ENCODE peak calls at places on chromosomes 11 and 22, in five cellular contexts. G is G401, S is uterus, O is SJSA1, Z is left lung. P is an unnamed sample.
A peak's percentile ranks its signal among the peaks of the same experiment; 100 is the strongest.

GRCh38 chr11:96072592-96072991 is 148.7 kb upstream of the MTMR2 start:
- DNase-seq in G (no peak), O (no peak), S (no peak), Z (no peak), P (no peak)

GRCh38 chr11:85590848-85591483 is 36.2 kb downstream of the DLG2 start:
- DNase-seq in G (peak; percentile 41), Z (no peak), S (no peak), O (no peak), P (no peak)

GRCh38 chr11:117378966-117379865 is 51.6 kb downstream of the CEP164 start:
- DNase-seq in S (no peak), O (no peak), Z (no peak), G (peak; percentile 96), P (no peak)

GRCh38 chr11:63558459-63559157 is 4.6 kb downstream of the PLAAT2 start:
- DNase-seq in G (no peak), S (no peak), Z (no peak), O (no peak), P (no peak)

GRCh38 chr11:119410501-119410900 is 12.5 kb downstream of the THY1 start:
- DNase-seq in Z (no peak), O (no peak), G (no peak), S (no peak), P (no peak)

GRCh38 chr11:64245401-64245796 is 1.3 kb downstream of the PPP1R14B start:
- DNase-seq in G (no peak), Z (peak; percentile 80), O (no peak), S (peak; percentile 60), P (no peak)

GRCh38 chr11:2210366-2211112 is 38.9 kb upstream of the TH start:
- DNase-seq in Z (peak; percentile 54), G (no peak), O (peak; percentile 43), S (peak; percentile 9), P (peak; percentile 61)

GRCh38 chr11:61011239-61011870 is 39.9 kb downstream of the CD6 start:
- DNase-seq in O (no peak), S (no peak), Z (no peak), G (no peak), P (no peak)

GRCh38 chr11:115670538-115671200 is 166.5 kb upstream of the CADM1 start:
- DNase-seq in O (no peak), S (no peak), G (no peak), Z (no peak), P (no peak)

GRCh38 chr11:34417203-34417602 is 21.5 kb upstream of the CAT start:
- DNase-seq in S (no peak), G (no peak), Z (no peak), O (no peak), P (no peak)

GRCh38 chr11:133541331-133542095 is 9.2 kb upstream of the OPCML start:
- DNase-seq in Z (no peak), G (no peak), O (no peak), S (no peak), P (no peak)

GRCh38 chr22:43155789-43156188 is 4.4 kb downstream of the TSPO start:
- DNase-seq in O (no peak), S (no peak), G (no peak), Z (no peak), P (no peak)

GRCh38 chr22:39562839-39563489 is 7.6 kb upstream of the CACNA1I start:
- DNase-seq in Z (no peak), O (no peak), G (no peak), S (no peak), P (no peak)

GRCh38 chr11:122305018-122305417 is 189.0 kb upstream of the BLID start:
- DNase-seq in S (no peak), G (no peak), O (no peak), Z (no peak), P (no peak)

GRCh38 chr22:44050766-44051747 is 27.0 kb downstream of the PARVB start:
- DNase-seq in O (no peak), G (no peak), Z (peak; percentile 45), S (no peak), P (no peak)

GRCh38 chr11:66188580-66188979 is 79.9 kb upstream of the RAB1B start:
- DNase-seq in S (no peak), G (no peak), Z (no peak), O (peak; percentile 79), P (no peak)

GRCh38 chr11:66119348-66120133 is 49.5 kb downstream of the PACS1 start:
- DNase-seq in O (no peak), Z (no peak), G (peak; percentile 40), S (no peak), P (no peak)

GRCh38 chr11:118234833-118235232 is 10.0 kb upstream of the JAML start:
- DNase-seq in Z (no peak), O (no peak), G (no peak), S (no peak), P (no peak)

GRCh38 chr11:83008581-83008923 is 63.1 kb downstream of the RAB30 start:
- DNase-seq in Z (no peak), O (no peak), G (no peak), S (no peak), P (no peak)

GRCh38 chr11:2298131-2298794 is 3.5 kb downstream of the C11orf21 start:
- DNase-seq in S (no peak), G (no peak), O (peak; percentile 40), Z (peak; percentile 75), P (peak; percentile 49)

GRCh38 chr22:47337161-47337621 is 574.7 kb downstream of the TBC1D22A start:
- DNase-seq in Z (no peak), S (no peak), G (peak; percentile 62), O (peak; percentile 92), P (no peak)

GRCh38 chr22:19666663-19667593 is 47.4 kb upstream of the SEPTIN5 start:
- DNase-seq in Z (no peak), S (no peak), G (no peak), O (no peak), P (peak; percentile 65)

GRCh38 chr11:29962243-29962642 is 54.6 kb downstream of the KCNA4 start:
- DNase-seq in G (no peak), S (no peak), O (no peak), Z (no peak), P (no peak)

GRCh38 chr11:43360361-43361032 is 1.8 kb downstream of the TTC17 start:
- DNase-seq in O (no peak), G (peak; percentile 10), Z (no peak), S (no peak), P (no peak)

GRCh38 chr22:42820075-42820763 is 36.9 kb downstream of the ARFGAP3 start:
- DNase-seq in S (no peak), Z (no peak), O (peak; percentile 32), G (peak; percentile 62), P (no peak)

P was measured in suprapubic skin.